ENCODE peak calls at places on chromosomes 2 and 18, in eight cellular contexts. One of them, this sample, is unnamed.

GRCh38 chr2:98099939-98100743 is 13.2 kb downstream of the VWA3B start:
- DNase-seq in naive B cell: no peak
- DNase-seq in GM13977: no peak
- DNase-seq in cerebellum: no peak
- DNase-seq in ELF-1: no peak
- DNase-seq in RWPE1: no peak
- DNase-seq in keratinocyte: no peak
- DNase-seq in H7: no peak
- DNase-seq in this sample: no peak

GRCh38 chr2:151063271-151063670 is 198.4 kb downstream of the RBM43 start:
- DNase-seq in naive B cell: no peak
- DNase-seq in GM13977: no peak
- DNase-seq in cerebellum: no peak
- DNase-seq in ELF-1: no peak
- DNase-seq in RWPE1: peak
- DNase-seq in keratinocyte: no peak
- DNase-seq in H7: no peak
- DNase-seq in this sample: no peak

GRCh38 chr2:119426801-119427395 is 4.8 kb upstream of the TMEM37 start:
- DNase-seq in naive B cell: no peak
- DNase-seq in GM13977: no peak
- DNase-seq in cerebellum: no peak
- DNase-seq in ELF-1: no peak
- DNase-seq in RWPE1: no peak
- DNase-seq in keratinocyte: no peak
- DNase-seq in H7: peak
- DNase-seq in this sample: no peak

GRCh38 chr2:118319271-118319684 is 231.0 kb downstream of the INSIG2 start:
- DNase-seq in naive B cell: no peak
- DNase-seq in GM13977: no peak
- DNase-seq in cerebellum: no peak
- DNase-seq in ELF-1: peak
- DNase-seq in RWPE1: no peak
- DNase-seq in keratinocyte: no peak
- DNase-seq in H7: peak
- DNase-seq in this sample: no peak

GRCh38 chr2:117963446-117963845 is 50.4 kb downstream of the CCDC93 start:
- DNase-seq in naive B cell: no peak
- DNase-seq in GM13977: no peak
- DNase-seq in cerebellum: no peak
- DNase-seq in ELF-1: no peak
- DNase-seq in RWPE1: no peak
- DNase-seq in keratinocyte: no peak
- DNase-seq in H7: no peak
- DNase-seq in this sample: no peak

GRCh38 chr18:76493213-76494107 is 1.6 kb downstream of the ZNF516 start:
- DNase-seq in naive B cell: peak
- DNase-seq in GM13977: no peak
- DNase-seq in cerebellum: no peak
- DNase-seq in ELF-1: peak
- DNase-seq in RWPE1: peak
- DNase-seq in keratinocyte: no peak
- DNase-seq in H7: peak
- DNase-seq in this sample: peak

GRCh38 chr2:238449909-238450417 is 23.2 kb downstream of the ASB1 start:
- DNase-seq in naive B cell: no peak
- DNase-seq in GM13977: no peak
- DNase-seq in cerebellum: peak
- DNase-seq in ELF-1: no peak
- DNase-seq in RWPE1: no peak
- DNase-seq in keratinocyte: no peak
- DNase-seq in H7: no peak
- DNase-seq in this sample: no peak

GRCh38 chr2:222743263-222743865 is 71.9 kb downstream of the MOGAT1 start:
- DNase-seq in naive B cell: no peak
- DNase-seq in GM13977: no peak
- DNase-seq in cerebellum: no peak
- DNase-seq in ELF-1: no peak
- DNase-seq in RWPE1: no peak
- DNase-seq in keratinocyte: no peak
- DNase-seq in H7: no peak
- DNase-seq in this sample: no peak

GRCh38 chr2:69943841-69944604 is 17.4 kb downstream of the ASPRV1 start:
- DNase-seq in naive B cell: no peak
- DNase-seq in GM13977: no peak
- DNase-seq in cerebellum: no peak
- DNase-seq in ELF-1: no peak
- DNase-seq in RWPE1: no peak
- DNase-seq in keratinocyte: no peak
- DNase-seq in H7: no peak
- DNase-seq in this sample: no peak

GRCh38 chr2:135525786-135526185 is 5.2 kb downstream of the ZRANB3 start:
- DNase-seq in naive B cell: no peak
- DNase-seq in GM13977: no peak
- DNase-seq in cerebellum: no peak
- DNase-seq in ELF-1: no peak
- DNase-seq in RWPE1: no peak
- DNase-seq in keratinocyte: no peak
- DNase-seq in H7: no peak
- DNase-seq in this sample: no peak

GRCh38 chr2:189824694-189825396 is 40.6 kb downstream of the PMS1 start:
- DNase-seq in naive B cell: no peak
- DNase-seq in GM13977: no peak
- DNase-seq in cerebellum: no peak
- DNase-seq in ELF-1: no peak
- DNase-seq in RWPE1: no peak
- DNase-seq in keratinocyte: no peak
- DNase-seq in H7: no peak
- DNase-seq in this sample: no peak

GRCh38 chr2:100826494-100826893 is 6.6 kb downstream of the NPAS2 start:
- DNase-seq in naive B cell: no peak
- DNase-seq in GM13977: no peak
- DNase-seq in cerebellum: no peak
- DNase-seq in ELF-1: no peak
- DNase-seq in RWPE1: no peak
- DNase-seq in keratinocyte: no peak
- DNase-seq in H7: no peak
- DNase-seq in this sample: no peak

This sample was measured in stimulated activated naive CD8-positive, alpha-beta T cell treated with anti-CD3 and anti-CD28 coated beads, Interleukin-15, amount 100 ng/mL, for 72 hours.